ENCODE peak calls at places on chromosomes 1 and 21, in eight cellular contexts. F, N, P, A, X, V, Z and I are unnamed samples.

GRCh38 chr1:56758135-56758534 is 61.1 kb downstream of the FYB2 start:
- DNase-seq in X (no peak), A (peak), N (no peak), F (no peak), P (no peak), Z (no peak), V (no peak), I (no peak)

GRCh38 chr21:38930838-38931237 is 125.1 kb downstream of the ETS2 start:
- DNase-seq in Z (no peak), F (no peak), X (peak), V (no peak), N (no peak), A (no peak), P (no peak), I (no peak)

GRCh38 chr1:179184403-179184802 is 45.1 kb downstream of the ABL2 start:
- DNase-seq in V (no peak), Z (no peak), N (no peak), A (no peak), P (no peak), X (no peak), F (no peak), I (no peak)

GRCh38 chr1:238653693-238654321 is 732.6 kb upstream of the CHRM3 start:
- DNase-seq in V (no peak), F (no peak), P (no peak), N (no peak), X (no peak), Z (no peak), A (no peak), I (no peak)

GRCh38 chr1:10253755-10254154 is 43.4 kb downstream of the KIF1B start:
- DNase-seq in Z (no peak), X (peak), F (no peak), V (no peak), A (peak), N (no peak), P (no peak), I (no peak)

GRCh38 chr1:230728710-230729392 is 14.9 kb upstream of the AGT start:
- DNase-seq in F (no peak), A (no peak), X (no peak), V (no peak), P (no peak), Z (no peak), N (no peak), I (no peak)

GRCh38 chr1:167645161-167645560 is 15.1 kb downstream of the RCSD1 start:
- DNase-seq in P (no peak), F (no peak), N (no peak), X (no peak), V (no peak), Z (no peak), A (peak), I (no peak)

GRCh38 chr1:19639999-19640362 is 4.1 kb upstream of the NBL1 start:
- DNase-seq in X (peak), F (no peak), V (no peak), N (no peak), P (no peak), Z (no peak), A (no peak), I (no peak)

GRCh38 chr21:17795084-17796036 is 23.8 kb downstream of the C21orf91 start:
- DNase-seq in F (no peak), V (no peak), N (no peak), X (no peak), A (no peak), Z (no peak), P (no peak), I (no peak)

GRCh38 chr1:39452540-39452939 is 38.9 kb upstream of the BMP8A start:
- DNase-seq in Z (no peak), N (no peak), V (no peak), P (peak), A (no peak), X (no peak), F (no peak), I (no peak)

GRCh38 chr1:230681599-230681998 is 32.3 kb downstream of the AGT start:
- DNase-seq in V (no peak), F (no peak), A (peak), N (no peak), Z (no peak), P (no peak), X (peak), I (no peak)

GRCh38 chr21:31220567-31220966 is 123.5 kb downstream of the TIAM1 start:
- DNase-seq in P (no peak), V (no peak), F (no peak), N (no peak), Z (no peak), A (no peak), X (peak), I (no peak)

GRCh38 chr1:47725732-47726495 is 271.3 kb downstream of the TRABD2B start:
- DNase-seq in F (peak), N (peak), P (peak), Z (peak), X (peak), A (peak), V (peak), I (peak)

GRCh38 chr1:245956225-245956624 is 550.9 kb downstream of the SMYD3 start:
- DNase-seq in Z (no peak), F (peak), P (no peak), N (peak), V (no peak), X (no peak), A (no peak), I (no peak)

GRCh38 chr1:218361298-218362065 is 16.3 kb downstream of the TGFB2 start:
- DNase-seq in X (peak), F (no peak), A (no peak), Z (no peak), V (no peak), N (no peak), P (no peak), I (no peak)

GRCh38 chr1:93604411-93604810 is 77.2 kb downstream of the BCAR3 start:
- DNase-seq in Z (no peak), N (no peak), A (no peak), F (no peak), V (no peak), X (no peak), P (no peak), I (no peak)

GRCh38 chr1:180201451-180202200 is 28.4 kb upstream of the LHX4 start:
- DNase-seq in N (no peak), P (no peak), V (no peak), F (no peak), X (no peak), Z (no peak), A (no peak), I (no peak)

GRCh38 chr1:233614173-233614742 is 352 bp downstream of the KCNK1 start:
- DNase-seq in P (no peak), N (no peak), X (peak), V (no peak), F (no peak), A (peak), Z (peak), I (no peak)

GRCh38 chr1:228021526-228022030 is 14.8 kb downstream of the WNT3A start:
- DNase-seq in V (no peak), A (peak), P (no peak), X (no peak), N (no peak), Z (peak), F (no peak), I (no peak)

GRCh38 chr21:44298301-44298700 is 1.6 kb upstream of the PFKL start:
- DNase-seq in V (no peak), P (no peak), A (no peak), X (no peak), Z (no peak), F (no peak), N (no peak), I (no peak)

GRCh38 chr1:1068374-1069060 is 5.6 kb downstream of the RNF223 start:
- DNase-seq in X (no peak), P (peak), A (peak), Z (peak), V (no peak), F (peak), N (no peak), I (no peak)